ENCODE peak calls at places on chromosomes 7 and 10, in eight cellular contexts. S, C, Q, K, T, X, W and O are unnamed samples. For H3K4me1, the result is how much of the 10 kb centered on the place peaks cover.

GRCh38 chr10:61942997-61943457 is 41.5 kb downstream of the ARID5B start:
- DNase-seq in S (no peak), C (no peak), Q (no peak), K (peak), T (no peak), X (no peak), W (no peak), O (no peak)

GRCh38 chr7:373818-374705 is 84.1 kb downstream of the FOXL3 start:
- DNase-seq in S (no peak), C (peak), Q (peak), K (no peak), T (no peak), X (no peak), W (no peak), O (no peak)

GRCh38 chr10:51705774-51706173 is 6.4 kb upstream of the CSTF2T start:
- DNase-seq in S (no peak), C (no peak), Q (no peak), K (no peak), T (no peak), X (no peak), W (no peak), O (no peak)

GRCh38 chr7:41808541-41808940 is 105.7 kb upstream of the INHBA start:
- DNase-seq in S (no peak), C (no peak), Q (no peak), K (no peak), T (no peak), X (no peak), W (no peak), O (no peak)

GRCh38 chr10:44618910-44619309 is 234.0 kb upstream of the CXCL12 start:
- DNase-seq in S (no peak), C (no peak), Q (no peak), K (no peak), T (no peak), X (peak), W (no peak), O (no peak)

GRCh38 chr10:58237014-58237830 is 30.5 kb downstream of the IPMK start:
- DNase-seq in S (no peak), C (no peak), Q (no peak), K (peak), T (no peak), X (peak), W (no peak), O (no peak)

GRCh38 chr7:127251048-127251451 is 1.7 kb downstream of the GRM8 start:
- DNase-seq in S (peak), C (no peak), Q (peak), K (no peak), T (no peak), X (no peak), W (no peak), O (no peak)

GRCh38 chr10:100239851-100240250 is 10.5 kb upstream of the CHUK start:
- DNase-seq in S (no peak), C (no peak), Q (no peak), K (no peak), T (no peak), X (no peak), W (no peak), O (no peak)

GRCh38 chr7:40805361-40805760 is 670.6 kb downstream of the SUGCT start:
- DNase-seq in S (no peak), C (no peak), Q (no peak), K (peak), T (no peak), X (peak), W (no peak), O (no peak)

GRCh38 chr10:28217848-28218247 is 85.0 kb downstream of the MPP7 start:
- DNase-seq in S (peak), C (no peak), Q (no peak), K (peak), T (no peak), X (peak), W (no peak), O (no peak)

GRCh38 chr10:119981826-119982225 is 89.3 kb downstream of the SEC23IP start:
- DNase-seq in S (peak), C (no peak), Q (no peak), K (no peak), T (no peak), X (peak), W (no peak), O (no peak)

GRCh38 chr10:87531908-87532622 is 27.4 kb downstream of the MINPP1 start:
- DNase-seq in S (no peak), C (no peak), Q (no peak), K (peak), T (no peak), X (no peak), W (peak), O (no peak)

GRCh38 chr10:129779126-129779525 is 184.9 kb downstream of the EBF3 start:
- DNase-seq in S (no peak), C (no peak), Q (peak), K (no peak), T (no peak), X (no peak), W (no peak), O (no peak)

GRCh38 chr10:48247680-48248079 is 26.8 kb downstream of the FRMPD2 start:
- DNase-seq in S (no peak), C (no peak), Q (no peak), K (peak), T (no peak), X (no peak), W (no peak), O (no peak)

GRCh38 chr7:26860361-26860760 is 4.0 kb downstream of the SKAP2 start:
- DNase-seq in S (no peak), C (no peak), Q (no peak), K (no peak), T (no peak), X (peak), W (no peak), O (no peak)

GRCh38 chr7:46850563-46851325 is 731.2 kb downstream of the TNS3 start:
- DNase-seq in S (no peak), C (no peak), Q (no peak), K (peak), T (no peak), X (no peak), W (no peak), O (no peak)

GRCh38 chr7:32023353-32023752 is 46.9 kb downstream of the PDE1C start:
- DNase-seq in S (no peak), C (no peak), Q (no peak), K (peak), T (no peak), X (no peak), W (no peak), O (no peak)

GRCh38 chr10:97907211-97907610 is 57.6 kb downstream of the GOLGA7B start:
- DNase-seq in S (no peak), C (no peak), Q (no peak), K (no peak), T (no peak), X (no peak), W (no peak), O (no peak)

GRCh38 chr10:75243426-75243825 is 7.7 kb upstream of the COMTD1 start:
- DNase-seq in S (no peak), C (no peak), Q (peak), K (no peak), T (peak), X (no peak), W (no peak), O (no peak)

GRCh38 chr7:24073651-24074420 is 210.2 kb upstream of the NPY start:
- DNase-seq in S (no peak), C (no peak), Q (no peak), K (no peak), T (no peak), X (no peak), W (no peak), O (no peak)

GRCh38 chr10:44995914-44996633 is 4.6 kb upstream of the ZNF22 start:
- DNase-seq in S (peak), C (peak), Q (peak), K (no peak), T (no peak), X (no peak), W (no peak), O (no peak)

GRCh38 chr10:117994771-117995170 is 52.0 kb downstream of the RAB11FIP2 start:
- DNase-seq in S (no peak), C (no peak), Q (no peak), K (no peak), T (no peak), X (no peak), W (no peak), O (no peak)

GRCh38 chr7:7719235-7719634 is 828 bp upstream of the RPA3 start:
- DNase-seq in S (peak), C (no peak), Q (no peak), K (peak), T (no peak), X (peak), W (peak), O (no peak)

GRCh38 chr10:77818378-77818777 is 108.2 kb downstream of the DLG5 start:
- DNase-seq in S (no peak), C (no peak), Q (no peak), K (no peak), T (no peak), X (no peak), W (no peak), O (no peak)
- H3K4me1 ChIP-seq in S (under half), C (under half), Q (under half), K (under half), T (under half), X (under half), W (under half), O (under half)

DNA sequence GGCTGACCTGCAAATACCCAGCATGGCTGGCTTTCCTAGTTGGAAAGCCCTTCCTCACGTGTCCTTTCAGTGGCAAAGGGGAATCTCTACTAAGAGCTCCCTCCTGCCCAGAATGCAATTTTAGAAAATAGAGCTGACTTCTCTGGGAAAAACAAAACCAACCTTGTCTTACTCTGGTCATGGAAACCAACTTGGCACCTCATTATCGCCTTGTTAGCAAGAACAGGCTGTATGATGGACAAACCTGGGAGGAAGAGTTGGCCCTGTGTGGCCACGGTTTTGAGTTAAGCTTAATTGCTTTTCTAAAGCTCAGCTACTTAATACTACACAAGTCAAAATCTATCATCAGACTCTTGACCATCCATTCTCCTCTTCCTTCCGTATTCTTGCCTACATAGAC is 94.1 kb upstream of the PDCD4 start:
- DNase-seq in S (no peak), C (no peak), Q (no peak), K (no peak), T (no peak), X (no peak), W (no peak), O (no peak)
- H3K4me1 ChIP-seq in S (under half), C (under half), Q (under half), K (under half), T (under half), X (under half), W (under half), O (under half)

GRCh38 chr10:69329721-69330178 is 51.5 kb downstream of the HK1 start:
- DNase-seq in S (no peak), C (no peak), Q (no peak), K (no peak), T (no peak), X (no peak), W (no peak), O (no peak)
- H3K4me1 ChIP-seq in S (under half), C (under half), Q (under half), K (under half), T (half or more), X (under half), W (under half), O (under half)

GRCh38 chr7:155358948-155359712 is 61.5 kb downstream of the INSIG1 start:
- DNase-seq in S (no peak), C (no peak), Q (no peak), K (no peak), T (no peak), X (no peak), W (no peak), O (no peak)
- H3K4me1 ChIP-seq in S (under half), C (under half), Q (under half), K (under half), T (under half), X (under half), W (under half), O (under half)

DNA sequence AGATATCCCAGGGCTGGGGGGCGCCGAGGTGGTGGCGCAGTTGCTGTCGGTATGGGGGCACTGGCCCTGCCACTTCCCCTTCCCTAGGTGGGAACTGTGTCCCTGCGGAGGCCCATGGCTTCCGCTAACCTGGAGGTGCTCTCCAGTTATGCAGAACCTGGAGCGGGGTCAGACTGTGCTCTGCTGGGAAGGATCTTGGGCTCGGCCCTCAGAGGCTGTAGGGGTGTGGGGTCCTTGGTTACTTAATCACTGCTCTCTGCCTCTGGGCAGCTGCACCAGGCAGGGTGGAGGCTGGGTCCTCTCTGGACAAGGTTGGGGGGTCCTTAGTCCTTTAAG is 2.4 kb downstream of the BRI3 start:
- DNase-seq in S (no peak), C (no peak), Q (no peak), K (no peak), T (no peak), X (no peak), W (no peak), O (no peak)
- H3K4me1 ChIP-seq in S (half or more), C (half or more), Q (half or more), K (half or more), T (under half), X (under half), W (under half), O (under half)

DNA sequence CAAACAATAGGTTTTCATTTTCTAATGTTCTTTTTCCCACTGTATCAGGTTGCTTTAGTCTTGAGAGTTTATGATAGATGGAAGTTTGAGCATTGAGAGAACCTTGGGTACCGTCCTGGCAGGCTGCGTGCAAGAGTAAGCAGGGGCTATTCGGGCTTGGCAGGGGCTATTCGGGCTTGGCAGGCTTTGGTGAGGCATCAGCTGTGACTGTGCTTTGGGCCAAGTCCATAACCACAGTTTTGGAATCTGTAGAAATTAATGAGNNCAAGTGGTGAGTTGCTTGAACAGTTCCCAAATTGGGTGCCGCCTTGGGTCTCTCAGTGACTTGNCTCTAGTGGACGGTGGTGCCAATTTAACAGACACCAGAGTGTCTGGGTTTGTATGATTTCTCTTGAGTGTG is 424.6 kb downstream of the PAXIP1 start:
- DNase-seq in S (no peak), C (no peak), Q (no peak), K (peak), T (no peak), X (no peak), W (no peak), O (no peak)
- H3K4me1 ChIP-seq in S (under half), C (under half), Q (under half), K (under half), T (under half), X (under half), W (under half), O (under half)

GRCh38 chr7:139661875-139662274 is 115.9 kb downstream of the HIPK2 start:
- DNase-seq in S (no peak), C (no peak), Q (no peak), K (no peak), T (no peak), X (no peak), W (no peak), O (no peak)
- H3K4me1 ChIP-seq in S (half or more), C (under half), Q (half or more), K (under half), T (under half), X (under half), W (under half), O (under half)

DNA sequence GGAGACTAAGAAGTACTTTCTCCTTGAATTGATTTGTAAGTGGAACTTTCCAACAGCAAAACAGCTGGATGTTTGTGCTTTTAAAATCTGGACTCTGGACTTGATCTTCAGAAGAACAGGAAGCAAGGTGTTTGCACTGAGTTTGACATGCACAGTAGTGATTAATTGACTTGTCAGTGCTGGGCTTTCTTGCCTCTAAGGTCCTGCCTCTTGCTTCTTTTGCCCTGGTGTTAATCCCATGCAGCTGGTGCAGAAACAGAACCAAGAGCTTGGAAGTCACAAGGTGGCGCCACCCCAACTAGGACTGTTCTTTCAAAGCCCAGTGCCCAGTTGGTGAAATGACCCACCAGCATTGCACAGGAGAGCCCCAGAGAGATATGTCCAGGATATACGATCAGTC is 66.8 kb upstream of the SEPHS1 start:
- DNase-seq in S (peak), C (no peak), Q (peak), K (no peak), T (peak), X (peak), W (no peak), O (peak)
- H3K4me1 ChIP-seq in S (under half), C (under half), Q (under half), K (under half), T (under half), X (under half), W (under half), O (under half)

GRCh38 chr10:31704195-31704594 is 224.4 kb downstream of the ARHGAP12 start:
- DNase-seq in S (no peak), C (no peak), Q (no peak), K (no peak), T (no peak), X (no peak), W (no peak), O (no peak)
- H3K4me1 ChIP-seq in S (under half), C (under half), Q (under half), K (under half), T (under half), X (under half), W (under half), O (under half)

GRCh38 chr10:122292376-122292775 is 21.3 kb downstream of the BTBD16 start:
- DNase-seq in S (no peak), C (no peak), Q (no peak), K (no peak), T (no peak), X (no peak), W (no peak), O (no peak)

GRCh38 chr10:122291739-122292138 is 20.6 kb downstream of the BTBD16 start:
- DNase-seq in S (no peak), C (no peak), Q (no peak), K (no peak), T (no peak), X (no peak), W (no peak), O (no peak)

GRCh38 chr10:122288917-122289316 is 17.8 kb downstream of the BTBD16 start:
- DNase-seq in S (no peak), C (no peak), Q (no peak), K (no peak), T (no peak), X (no peak), W (no peak), O (no peak)

GRCh38 chr10:122290833-122291532 is 19.9 kb downstream of the BTBD16 start:
- DNase-seq in S (no peak), C (no peak), Q (no peak), K (no peak), T (no peak), X (no peak), W (no peak), O (no peak)

GRCh38 chr10:122290334-122290733 is 19.2 kb downstream of the BTBD16 start:
- DNase-seq in S (no peak), C (no peak), Q (no peak), K (no peak), T (no peak), X (no peak), W (no peak), O (no peak)
- H3K4me1 ChIP-seq in S (under half), C (under half), Q (under half), K (under half), T (under half), X (under half), W (under half), O (under half)